ENCODE peak calls at places on chromosome 5, in six cellular contexts. P is HepG2, B is cardiac fibroblast, U is A549, N is AG10803, T is upper lobe of left lung. G is an unnamed sample.

GRCh38 chr5:179680780-179681411 is at the start of gene CBY3:
- DNase-seq in B (peak; percentile 27), P (peak; percentile 46), N (peak; percentile 6), U (no peak), T (no peak), G (no peak)

GRCh38 chr5:329106-329757 is 7.7 kb downstream of the AHRR start:
- DNase-seq in P (no peak), U (no peak), T (no peak), B (no peak), N (peak; percentile 42), G (peak; percentile 68)

GRCh38 chr5:194102-194501 is 2.8 kb downstream of the LRRC14B start:
- DNase-seq in U (no peak), N (no peak), T (no peak), B (no peak), P (no peak), G (no peak)

GRCh38 chr5:167050568-167051214 is 1240.8 kb upstream of the WWC1 start:
- DNase-seq in U (no peak), T (no peak), N (no peak), B (peak; percentile 22), P (no peak), G (peak; percentile 3)

GRCh38 chr5:65061250-65061973 is 292.7 kb downstream of the CWC27 start:
- DNase-seq in P (no peak), B (no peak), N (no peak), T (no peak), U (no peak), G (no peak)

GRCh38 chr5:153896701-153897100 is 142.0 kb downstream of the FAM114A2 start:
- DNase-seq in N (peak; percentile 61), U (no peak), P (no peak), B (peak; percentile 62), T (no peak), G (peak; percentile 89)

GRCh38 chr5:172052454-172053236 is 46.2 kb upstream of the FBXW11 start:
- DNase-seq in P (no peak), N (peak; percentile 49), T (no peak), B (peak; percentile 90), U (no peak), G (peak; percentile 24)

GRCh38 chr5:82719368-82719767 is 357.8 kb downstream of the TMEM167A start:
- DNase-seq in U (no peak), N (no peak), T (no peak), B (peak; percentile 55), P (no peak), G (no peak)

GRCh38 chr5:73254634-73255033 is 81.6 kb downstream of the TMEM174 start:
- DNase-seq in P (no peak), B (no peak), N (peak; percentile 74), T (no peak), U (no peak), G (no peak)

GRCh38 chr5:543755-544674 is 19.8 kb upstream of the SLC9A3 start:
- DNase-seq in T (no peak), B (no peak), N (no peak), P (no peak), U (no peak), G (no peak)

GRCh38 chr5:108451269-108451668 is 69.4 kb upstream of the FBXL17 start:
- DNase-seq in P (no peak), T (no peak), U (no peak), B (no peak), N (no peak), G (peak; percentile 37)

GRCh38 chr5:151430731-151431130 is 16.7 kb upstream of the SLC36A1 start:
- DNase-seq in T (no peak), P (no peak), N (no peak), B (no peak), U (no peak), G (no peak)

GRCh38 chr5:52997424-52997823 is 8.3 kb downstream of the ITGA2 start:
- DNase-seq in P (peak; percentile 98), U (peak; percentile 53), B (no peak), T (no peak), N (no peak), G (no peak)

GRCh38 chr5:152686931-152687330 is 281.9 kb upstream of the NMUR2 start:
- DNase-seq in P (no peak), N (no peak), B (no peak), T (no peak), U (no peak), G (no peak)

GRCh38 chr5:139903805-139904565 is 108.4 kb downstream of the PSD2 start:
- DNase-seq in U (no peak), N (no peak), T (peak; percentile 87), P (no peak), B (no peak), G (peak; percentile 36)

GRCh38 chr5:143229426-143229895 is 174.0 kb downstream of the NR3C1 start:
- DNase-seq in N (no peak), T (no peak), B (no peak), U (no peak), P (no peak), G (no peak)

GRCh38 chr5:121887727-121888126 is 36.0 kb downstream of the FTMT start:
- DNase-seq in U (no peak), B (no peak), N (no peak), T (no peak), P (no peak), G (no peak)

GRCh38 chr5:54862036-54862435 is 123.4 kb downstream of the ESM1 start:
- DNase-seq in T (no peak), N (no peak), U (no peak), P (no peak), B (no peak), G (peak; percentile 15)

GRCh38 chr5:141691867-141692532 is 10.0 kb upstream of the ARAP3 start:
- DNase-seq in B (peak; percentile 81), P (peak; percentile 52), N (peak; percentile 63), T (peak; percentile 90), U (peak; percentile 74), G (peak; percentile 62)

GRCh38 chr5:38601843-38602424 is 45.5 kb upstream of the LIFR start:
- DNase-seq in U (peak; percentile 24), N (no peak), T (no peak), P (no peak), B (peak; percentile 81), G (peak; percentile 84)

GRCh38 chr5:74954919-74955318 is 88.7 kb upstream of the FAM169A start:
- DNase-seq in N (peak; percentile 44), P (peak; percentile 51), T (no peak), B (peak; percentile 57), U (no peak), G (peak; percentile 70)

GRCh38 chr5:64972591-64972990 is 203.9 kb downstream of the CWC27 start:
- DNase-seq in B (peak; percentile 42), P (no peak), N (no peak), T (no peak), U (no peak), G (no peak)

DNA sequence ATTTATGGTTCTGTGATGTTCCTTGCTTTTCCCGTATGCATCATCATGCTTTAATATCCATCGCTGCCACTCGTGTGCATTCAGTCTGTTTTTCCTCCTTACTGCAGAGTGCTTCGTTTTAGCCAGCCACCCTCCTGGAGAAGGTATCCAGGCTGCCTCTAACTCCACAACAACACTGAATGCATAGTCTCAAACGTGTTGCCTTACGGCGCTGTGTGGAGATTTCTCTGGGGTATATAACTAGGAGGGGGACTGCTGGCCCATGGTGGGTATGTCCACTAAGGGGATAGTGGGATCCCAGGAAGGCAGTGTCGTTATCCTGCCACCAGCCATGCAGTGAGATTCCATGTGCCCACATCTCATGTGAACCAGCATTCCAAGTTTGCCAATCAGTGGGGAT is 16.4 kb downstream of the BTNL9 start:
- DNase-seq in T (no peak), P (no peak), U (no peak), N (no peak), B (no peak), G (no peak)
- H3K4me3 ChIP-seq in T (no peak overlapping the region), P (no peak overlapping the region), U (no peak overlapping the region), N (no peak overlapping the region), B (no peak overlapping the region), G (no peak overlapping the region)

GRCh38 chr5:16558984-16559629 is 57.7 kb downstream of the RETREG1 start:
- DNase-seq in N (no peak), P (no peak), B (no peak), U (no peak), T (no peak), G (no peak)
- TF ChIP-seq CTCF in N (no peak), P (no peak), B (no peak), U (no peak), T (no peak), G (no peak)

GRCh38 chr5:43000198-43000840 is 39.8 kb downstream of the ANXA2R start:
- DNase-seq in P (no peak), B (no peak), N (peak; percentile 50), U (peak; percentile 55), T (peak; percentile 80), G (no peak)
- H3K4me3 ChIP-seq in P (peak overlapping the region; percentile 52), B (peak overlapping the region; percentile 35), N (peak overlapping the region; percentile 48), U (peak overlapping the region; percentile 52), T (peak overlapping the region; percentile 33), G (peak overlapping the region; percentile 46)

GRCh38 chr5:68074048-68074632 is 141.4 kb upstream of the PIK3R1 start:
- DNase-seq in U (no peak), P (no peak), B (no peak), N (no peak), T (no peak), G (peak; percentile 67)

GRCh38 chr5:68071731-68072130 is 143.8 kb upstream of the PIK3R1 start:
- DNase-seq in T (no peak), U (no peak), P (no peak), N (peak; percentile 76), B (peak; percentile 65), G (peak; percentile 69)

GRCh38 chr5:68077349-68077894 is 138.1 kb upstream of the PIK3R1 start:
- DNase-seq in N (no peak), U (no peak), B (no peak), T (no peak), P (no peak), G (no peak)

GRCh38 chr5:68071243-68071642 is 144.3 kb upstream of the PIK3R1 start:
- DNase-seq in N (peak; percentile 50), B (no peak), T (no peak), U (no peak), P (no peak), G (no peak)

DNA sequence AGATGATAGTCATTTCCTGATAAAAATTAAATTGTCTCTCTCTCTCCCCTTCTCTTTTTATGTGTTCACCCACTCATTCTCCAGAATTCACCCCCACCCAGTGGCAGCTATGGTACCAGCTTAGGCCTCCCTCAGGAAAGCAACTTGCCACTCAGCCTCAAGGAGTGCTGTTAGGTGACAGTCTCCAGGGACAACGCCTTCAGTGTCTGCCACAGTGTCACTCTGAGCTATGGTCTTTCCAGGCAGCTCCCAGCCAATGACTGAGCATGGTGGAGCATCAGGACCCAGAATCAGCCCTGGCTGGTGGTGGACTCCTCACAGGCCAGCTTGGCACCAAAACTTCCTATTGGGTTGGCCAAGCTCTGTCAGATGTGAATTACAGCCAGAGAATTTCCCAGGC is 140.9 kb upstream of the PIK3R1 start:
- DNase-seq in N (no peak), P (no peak), B (no peak), U (no peak), T (no peak), G (no peak)
- TF ChIP-seq CTCF in N (no peak), P (no peak), B (no peak), U (no peak), T (no peak), G (no peak)

G was measured in foreskin fibroblast.